ENCODE peak calls at places on chromosomes 5 and 9, in five cellular contexts. One of them, this sample, is unnamed.

GRCh38 chr5:132655821-132656773 is 1.9 kb upstream of the IL13 start:
- DNase-seq in HepG2: no peak
- DNase-seq in SK-N-SH: peak
- DNase-seq in GM12878: no peak
- DNase-seq in K562: no peak
- DNase-seq in this sample: no peak

GRCh38 chr5:39605966-39606591 is 181.3 kb upstream of the DAB2 start:
- DNase-seq in HepG2: no peak
- DNase-seq in SK-N-SH: no peak
- DNase-seq in GM12878: no peak
- DNase-seq in K562: no peak
- DNase-seq in this sample: no peak

GRCh38 chr5:85109616-85110015 is 724.9 kb upstream of the EDIL3 start:
- DNase-seq in HepG2: no peak
- DNase-seq in SK-N-SH: no peak
- DNase-seq in GM12878: no peak
- DNase-seq in K562: no peak
- DNase-seq in this sample: no peak

GRCh38 chr9:121921444-121921843 is 171.7 kb downstream of the TTLL11 start:
- DNase-seq in HepG2: no peak
- DNase-seq in SK-N-SH: no peak
- DNase-seq in GM12878: no peak
- DNase-seq in K562: no peak
- DNase-seq in this sample: no peak

GRCh38 chr9:72299017-72299603 is 65.9 kb downstream of the ZFAND5 start:
- DNase-seq in HepG2: no peak
- DNase-seq in SK-N-SH: no peak
- DNase-seq in GM12878: no peak
- DNase-seq in K562: no peak
- DNase-seq in this sample: no peak

GRCh38 chr5:58040851-58041250 is 419.0 kb downstream of the PLK2 start:
- DNase-seq in HepG2: no peak
- DNase-seq in SK-N-SH: no peak
- DNase-seq in GM12878: no peak
- DNase-seq in K562: no peak
- DNase-seq in this sample: no peak

GRCh38 chr9:128454991-128455390 is 815 bp upstream of the ODF2 start:
- DNase-seq in HepG2: peak
- DNase-seq in SK-N-SH: no peak
- DNase-seq in GM12878: no peak
- DNase-seq in K562: no peak
- DNase-seq in this sample: no peak

GRCh38 chr5:17441351-17441750 is 56.7 kb upstream of the TAF11L2 start:
- DNase-seq in HepG2: no peak
- DNase-seq in SK-N-SH: no peak
- DNase-seq in GM12878: no peak
- DNase-seq in K562: no peak
- DNase-seq in this sample: no peak

GRCh38 chr5:58927174-58927573 is 344.3 kb downstream of the RAB3C start:
- DNase-seq in HepG2: no peak
- DNase-seq in SK-N-SH: no peak
- DNase-seq in GM12878: no peak
- DNase-seq in K562: no peak
- DNase-seq in this sample: no peak

GRCh38 chr5:144088211-144088965 is 82.1 kb downstream of the YIPF5 start:
- DNase-seq in HepG2: no peak
- DNase-seq in SK-N-SH: no peak
- DNase-seq in GM12878: no peak
- DNase-seq in K562: no peak
- DNase-seq in this sample: no peak

GRCh38 chr9:99868845-99869244 is 37.6 kb upstream of the STX17 start:
- DNase-seq in HepG2: no peak
- DNase-seq in SK-N-SH: no peak
- DNase-seq in GM12878: peak
- DNase-seq in K562: no peak
- DNase-seq in this sample: no peak

GRCh38 chr5:141657937-141658545 is 6.8 kb upstream of the FCHSD1 start:
- DNase-seq in HepG2: peak
- DNase-seq in SK-N-SH: no peak
- DNase-seq in GM12878: no peak
- DNase-seq in K562: peak
- DNase-seq in this sample: no peak

DNA sequence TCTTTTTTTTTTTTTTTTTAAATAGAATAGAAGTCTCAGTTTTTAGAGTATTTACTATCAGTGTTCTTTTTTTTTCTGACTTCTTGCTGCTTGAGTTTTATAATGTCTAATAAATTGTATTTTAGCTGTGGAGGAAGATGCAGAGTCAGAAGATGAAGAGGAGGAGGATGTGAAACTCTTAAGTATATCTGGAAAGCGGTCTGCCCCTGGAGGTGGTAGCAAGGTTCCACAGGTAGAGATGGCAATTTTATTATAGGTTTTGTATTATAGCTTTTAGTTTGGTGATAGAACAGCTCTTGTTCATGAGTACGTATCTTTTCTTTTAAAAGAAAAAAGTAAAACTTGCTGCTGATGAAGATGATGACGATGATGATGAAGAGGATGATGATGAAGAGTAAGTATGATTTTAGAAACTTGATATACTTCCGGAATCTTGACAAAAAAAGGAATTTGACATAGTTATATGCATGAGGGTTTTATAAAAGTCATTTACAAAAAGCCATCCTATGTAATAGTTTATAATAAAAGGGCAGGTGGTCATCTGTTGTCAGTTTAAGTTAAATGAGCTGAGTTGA is 5.0 kb downstream of the NPM1 start:
- DNase-seq in HepG2: no peak
- DNase-seq in SK-N-SH: no peak
- DNase-seq in GM12878: no peak
- DNase-seq in K562: no peak
- DNase-seq in this sample: no peak
- H3K27ac ChIP-seq in HepG2: no peak
- H3K27ac ChIP-seq in SK-N-SH: no peak
- H3K27ac ChIP-seq in GM12878: no peak
- H3K27ac ChIP-seq in K562: no peak
- H3K27ac ChIP-seq in this sample: no peak

DNA sequence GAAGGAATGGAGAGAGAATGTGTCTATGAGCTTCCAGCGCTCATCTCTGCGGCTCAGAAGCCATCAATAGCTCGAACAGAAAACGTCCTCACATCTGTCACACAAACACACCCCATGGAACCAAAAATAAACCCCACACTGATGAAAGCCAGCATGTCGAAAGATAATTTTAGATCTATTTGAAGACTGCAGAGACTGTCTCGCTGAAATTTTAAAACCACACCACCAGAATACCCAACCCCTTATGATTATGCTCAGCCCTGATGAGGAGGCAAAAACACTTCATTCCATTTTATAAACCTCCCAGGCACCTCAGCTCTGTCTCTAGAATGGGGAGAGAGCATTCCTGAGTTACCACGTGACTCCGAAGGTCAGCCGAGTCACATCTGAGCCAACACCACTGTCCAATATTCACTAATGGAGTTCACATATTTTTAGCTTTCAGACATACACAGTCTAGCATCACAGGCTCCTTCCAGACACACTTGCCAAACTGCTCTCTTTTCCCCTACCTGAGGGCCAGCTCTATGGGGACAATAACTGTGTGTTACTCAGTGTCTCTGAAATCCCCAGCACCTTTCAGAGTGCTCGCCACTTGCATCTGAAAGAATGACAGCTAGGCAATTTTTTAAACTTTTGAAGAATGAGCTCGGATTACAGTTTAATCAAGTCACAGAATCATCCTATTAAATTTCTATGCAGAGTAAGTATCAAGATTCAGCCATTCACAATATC is 63.2 kb downstream of the SERINC5 start:
- DNase-seq in HepG2: peak
- DNase-seq in SK-N-SH: no peak
- DNase-seq in GM12878: no peak
- DNase-seq in K562: no peak
- DNase-seq in this sample: no peak
- TF ChIP-seq GABPA in HepG2: no peak
- TF ChIP-seq GABPA in SK-N-SH: no peak
- TF ChIP-seq GABPA in GM12878: no peak
- TF ChIP-seq GABPA in K562: no peak
- TF ChIP-seq GABPA in this sample: no peak

GRCh38 chr9:126393876-126394275 is 67.2 kb downstream of the MVB12B start:
- DNase-seq in HepG2: no peak
- DNase-seq in SK-N-SH: no peak
- DNase-seq in GM12878: no peak
- DNase-seq in K562: no peak
- DNase-seq in this sample: no peak
- TF ChIP-seq REST in HepG2: no peak
- TF ChIP-seq REST in SK-N-SH: no peak
- TF ChIP-seq REST in GM12878: no peak
- TF ChIP-seq REST in K562: no peak
- TF ChIP-seq REST in this sample: no peak

DNA sequence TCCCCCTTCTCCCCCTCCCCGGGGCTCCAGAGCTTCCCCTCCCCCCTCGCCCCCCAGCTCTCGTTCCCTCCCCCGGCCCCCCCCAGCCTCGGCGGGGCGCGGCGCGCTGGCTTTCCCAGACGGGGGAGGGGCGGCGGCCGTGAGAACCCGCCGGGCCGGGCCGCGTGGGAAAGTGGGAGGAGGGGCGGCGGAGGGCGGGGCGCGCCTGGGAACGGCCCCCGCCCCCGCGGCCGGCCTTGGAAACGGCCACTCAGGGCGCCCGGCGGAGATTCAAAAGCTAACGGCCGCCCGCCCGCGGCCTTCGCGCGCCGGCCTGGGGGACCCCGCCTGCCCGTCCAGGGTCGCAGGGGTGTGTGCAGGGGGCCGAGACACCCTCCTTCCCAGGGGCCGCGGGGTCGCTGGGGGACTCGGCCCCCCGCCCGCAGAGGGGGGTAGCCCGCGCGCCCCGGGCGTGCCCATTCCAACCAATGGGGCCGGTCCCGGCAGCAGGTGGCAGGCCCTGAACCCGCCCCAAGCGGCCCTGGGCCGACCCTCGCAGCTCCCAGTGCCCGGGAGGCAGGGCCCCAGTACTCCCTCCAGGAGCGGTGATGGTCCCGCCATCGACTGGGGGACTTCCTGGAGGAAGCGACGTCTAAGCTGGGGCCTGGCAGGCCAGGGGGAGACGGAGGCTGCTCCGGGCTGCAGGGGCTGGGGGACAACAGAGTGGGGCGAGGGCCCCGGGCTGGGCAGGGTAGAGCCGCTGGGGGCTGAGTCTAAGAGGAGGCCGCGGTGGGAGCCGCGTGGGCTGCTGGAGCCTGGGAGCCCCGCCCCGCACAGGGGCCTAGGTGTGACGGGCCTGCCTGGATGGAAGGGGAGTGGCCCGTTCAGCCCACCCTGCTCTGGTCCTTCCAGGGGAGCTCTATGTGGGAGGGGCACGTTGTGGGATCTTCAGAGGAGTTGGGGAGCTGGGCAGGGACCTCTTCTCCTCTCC is 14.2 kb upstream of the NRARP start:
- DNase-seq in HepG2: no peak
- DNase-seq in SK-N-SH: peak
- DNase-seq in GM12878: no peak
- DNase-seq in K562: peak
- DNase-seq in this sample: no peak
- H3K27ac ChIP-seq in HepG2: no peak
- H3K27ac ChIP-seq in SK-N-SH: no peak
- H3K27ac ChIP-seq in GM12878: peak
- H3K27ac ChIP-seq in K562: peak
- H3K27ac ChIP-seq in this sample: no peak

DNA sequence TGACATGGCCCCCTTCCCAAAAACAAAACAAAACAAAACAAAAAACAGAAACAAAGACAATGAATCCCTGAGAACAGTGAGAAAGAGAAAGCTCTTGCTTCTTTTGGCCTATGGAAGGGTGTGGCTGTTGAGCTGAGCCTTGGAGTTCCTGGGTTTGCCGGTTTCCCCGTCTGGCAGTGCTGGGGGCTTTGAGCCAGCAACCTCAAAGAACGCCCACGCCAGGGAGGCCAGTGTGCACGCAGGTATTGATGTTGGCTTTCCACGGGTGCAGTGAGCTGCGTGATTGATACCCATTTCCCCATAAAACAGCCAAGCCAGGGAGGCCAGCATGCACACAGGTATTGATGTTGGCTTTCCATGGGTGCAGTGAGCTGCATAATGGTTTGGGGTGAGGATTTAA is 8.3 kb upstream of the LCN1 start:
- DNase-seq in HepG2: no peak
- DNase-seq in SK-N-SH: no peak
- DNase-seq in GM12878: no peak
- DNase-seq in K562: no peak
- DNase-seq in this sample: no peak
- TF ChIP-seq GABPA in HepG2: no peak
- TF ChIP-seq GABPA in SK-N-SH: no peak
- TF ChIP-seq GABPA in GM12878: no peak
- TF ChIP-seq GABPA in K562: no peak
- TF ChIP-seq GABPA in this sample: no peak

DNA sequence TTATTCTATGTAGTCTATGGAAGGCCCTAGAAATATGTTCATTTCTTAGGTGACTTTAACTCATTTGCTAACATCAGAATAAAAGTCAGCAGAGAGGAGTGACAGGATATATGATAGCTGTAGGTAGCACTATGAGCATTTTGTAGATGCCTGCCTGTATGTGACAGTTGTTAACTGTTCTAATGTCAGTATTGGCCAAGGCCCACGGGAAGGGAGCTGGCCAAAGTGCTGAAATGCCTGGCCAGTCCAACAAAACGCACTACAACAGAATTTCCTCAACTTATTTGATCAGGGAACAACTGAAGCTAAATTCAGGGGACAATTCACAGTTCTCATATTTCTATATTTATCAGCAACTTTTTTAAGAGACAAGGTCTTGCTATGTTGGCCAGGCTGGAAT is 20.8 kb downstream of the SV2C start:
- DNase-seq in HepG2: peak
- DNase-seq in SK-N-SH: no peak
- DNase-seq in GM12878: no peak
- DNase-seq in K562: no peak
- DNase-seq in this sample: peak
- TF ChIP-seq REST in HepG2: peak
- TF ChIP-seq REST in SK-N-SH: peak
- TF ChIP-seq REST in GM12878: peak
- TF ChIP-seq REST in K562: peak
- TF ChIP-seq REST in this sample: peak

GRCh38 chr9:126166291-126166690 is 160.3 kb upstream of the MVB12B start:
- DNase-seq in HepG2: no peak
- DNase-seq in SK-N-SH: no peak
- DNase-seq in GM12878: no peak
- DNase-seq in K562: no peak
- DNase-seq in this sample: no peak
- H3K27ac ChIP-seq in HepG2: no peak
- H3K27ac ChIP-seq in SK-N-SH: no peak
- H3K27ac ChIP-seq in GM12878: no peak
- H3K27ac ChIP-seq in K562: no peak
- H3K27ac ChIP-seq in this sample: no peak

GRCh38 chr9:126609191-126609590 is 4.5 kb upstream of the LMX1B start:
- DNase-seq in HepG2: no peak
- DNase-seq in SK-N-SH: peak
- DNase-seq in GM12878: no peak
- DNase-seq in K562: no peak
- DNase-seq in this sample: peak
- TF ChIP-seq GABPA in HepG2: no peak
- TF ChIP-seq GABPA in SK-N-SH: no peak
- TF ChIP-seq GABPA in GM12878: no peak
- TF ChIP-seq GABPA in K562: no peak
- TF ChIP-seq GABPA in this sample: no peak